ENCODE peak calls at places on chromosomes 7 and 10, in six cellular contexts. Z, H, K, J, O and A are unnamed samples.

GRCh38 chr7:148242271-148242801 is 348.2 kb upstream of the C7orf33 start:
- DNase-seq in Z (peak; percentile 83), H (peak; percentile 62), K (peak; percentile 16), J (peak; percentile 68), O (no peak), A (peak; percentile 30)

GRCh38 chr10:47383254-47384147 is 592 bp downstream of the ZNF488 start:
- DNase-seq in Z (no peak), H (no peak), K (no peak), J (no peak), O (no peak), A (no peak)

GRCh38 chr10:31299119-31299518 is 19.9 kb upstream of the ZEB1 start:
- DNase-seq in Z (no peak), H (no peak), K (peak; percentile 22), J (no peak), O (no peak), A (no peak)

GRCh38 chr10:68560201-68560915 is at the start of gene TET1:
- DNase-seq in Z (peak; percentile 74), H (peak; percentile 64), K (peak; percentile 59), J (peak; percentile 90), O (no peak), A (peak; percentile 64)

GRCh38 chr7:158842486-158842885 is 13.2 kb upstream of the ESYT2 start:
- DNase-seq in Z (no peak), H (no peak), K (no peak), J (no peak), O (no peak), A (no peak)

GRCh38 chr7:37380831-37381230 is 67.8 kb downstream of the ELMO1 start:
- DNase-seq in Z (no peak), H (no peak), K (no peak), J (no peak), O (no peak), A (no peak)

GRCh38 chr10:132886211-132887099 is 55.9 kb downstream of the CFAP46 start:
- DNase-seq in Z (no peak), H (peak; percentile 44), K (no peak), J (no peak), O (no peak), A (peak; percentile 7)

GRCh38 chr7:11328309-11328708 is 354.6 kb downstream of the PHF14 start:
- DNase-seq in Z (no peak), H (no peak), K (no peak), J (no peak), O (no peak), A (no peak)

GRCh38 chr10:110834622-110835219 is 37.0 kb upstream of the PDCD4 start:
- DNase-seq in Z (peak; percentile 42), H (no peak), K (no peak), J (no peak), O (no peak), A (peak; percentile 50)

GRCh38 chr7:7352845-7353244 is 170.5 kb downstream of the C1GALT1 start:
- DNase-seq in Z (no peak), H (no peak), K (no peak), J (no peak), O (no peak), A (peak; percentile 12)

GRCh38 chr10:62456611-62457101 is 82.5 kb downstream of the ZNF365 start:
- DNase-seq in Z (no peak), H (no peak), K (peak; percentile 6), J (no peak), O (peak; percentile 86), A (no peak)

GRCh38 chr10:12774219-12774894 is 227.2 kb downstream of the CCDC3 start:
- DNase-seq in Z (no peak), H (no peak), K (no peak), J (no peak), O (no peak), A (no peak)

GRCh38 chr10:71509444-71509843 is 112.7 kb downstream of the CDH23 start:
- DNase-seq in Z (no peak), H (no peak), K (no peak), J (peak; percentile 74), O (no peak), A (no peak)

GRCh38 chr10:63812491-63812890 is 291.3 kb downstream of the REEP3 start:
- DNase-seq in Z (no peak), H (no peak), K (no peak), J (no peak), O (no peak), A (no peak)

GRCh38 chr10:124375353-124375614 is 43.4 kb downstream of the OAT start:
- DNase-seq in Z (no peak), H (no peak), K (no peak), J (no peak), O (no peak), A (no peak)

GRCh38 chr10:14016011-14016536 is 314.6 kb downstream of the FRMD4A start:
- DNase-seq in Z (no peak), H (no peak), K (peak; percentile 54), J (no peak), O (no peak), A (no peak)

GRCh38 chr10:29862926-29863614 is 196.3 kb downstream of the JCAD start:
- DNase-seq in Z (no peak), H (no peak), K (peak; percentile 80), J (no peak), O (no peak), A (no peak)

GRCh38 chr7:939843-940242 is 14.6 kb downstream of the ADAP1 start:
- DNase-seq in Z (no peak), H (no peak), K (no peak), J (no peak), O (no peak), A (no peak)

GRCh38 chr10:88152720-88153119 is 289.3 kb downstream of the PTEN start:
- DNase-seq in Z (no peak), H (peak; percentile 11), K (peak; percentile 97), J (no peak), O (peak; percentile 40), A (no peak)

GRCh38 chr10:5659702-5660528 is 6.5 kb downstream of the ASB13 start:
- DNase-seq in Z (no peak), H (peak; percentile 43), K (peak; percentile 79), J (no peak), O (no peak), A (peak; percentile 96)

DNA sequence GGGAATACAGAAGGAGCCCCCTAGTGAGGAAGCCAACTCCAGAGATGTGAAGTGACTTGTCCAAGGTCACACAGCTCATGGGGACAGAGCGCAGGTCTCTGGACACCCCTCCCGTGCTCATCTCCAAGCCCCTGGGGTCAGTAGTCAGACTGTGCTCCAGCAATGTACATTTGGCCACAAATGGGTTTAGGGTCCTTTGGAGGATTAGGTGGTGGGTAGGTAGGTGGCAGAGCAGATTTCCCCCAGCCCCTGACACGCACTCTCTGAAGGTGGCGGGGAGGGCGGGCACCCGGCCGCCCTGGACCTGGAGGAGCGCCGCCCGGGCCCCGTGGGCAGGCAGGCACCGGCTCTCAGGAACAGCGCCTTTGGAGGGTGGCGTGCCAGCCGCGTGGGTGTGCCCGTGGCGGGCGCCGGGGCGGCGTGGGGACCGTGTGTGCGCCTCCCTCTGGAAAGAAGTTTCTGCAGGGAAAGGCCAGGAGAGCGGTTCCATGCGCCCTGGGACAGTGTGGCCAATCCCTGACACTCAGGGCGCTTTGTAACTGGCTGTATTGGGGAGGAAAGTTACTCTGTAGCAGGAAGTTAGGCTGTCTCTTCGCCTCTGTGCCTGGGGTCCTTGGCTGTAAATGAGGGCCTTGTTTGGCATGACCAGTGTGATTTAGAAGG is 1.0 kb downstream of the WIPF3 start:
- DNase-seq in Z (no peak), H (peak; percentile 58), K (no peak), J (no peak), O (no peak), A (peak; percentile 15)
- TF ChIP-seq BHLHE40 in Z (no peak), H (no peak), K (no peak), J (no peak), O (no peak), A (no peak)

GRCh38 chr7:19928247-19928646 is 154.8 kb upstream of the TMEM196 start:
- DNase-seq in Z (no peak), H (peak; percentile 7), K (no peak), J (no peak), O (peak; percentile 21), A (no peak)
- TF ChIP-seq BHLHE40 in Z (no peak), H (no peak), K (no peak), J (no peak), O (no peak), A (no peak)

GRCh38 chr7:51090411-51090810 is 226.2 kb downstream of the COBL start:
- DNase-seq in Z (no peak), H (no peak), K (no peak), J (no peak), O (no peak), A (no peak)
- TF ChIP-seq BHLHE40 in Z (no peak), H (no peak), K (no peak), J (no peak), O (no peak), A (no peak)

GRCh38 chr10:91410638-91411367 is 659 bp downstream of the HECTD2 start:
- DNase-seq in Z (peak; percentile 43), H (peak; percentile 53), K (peak; percentile 63), J (peak; percentile 31), O (no peak), A (no peak)
- TF ChIP-seq BHLHE40 in Z (no peak), H (no peak), K (no peak), J (no peak), O (no peak), A (no peak)

DNA sequence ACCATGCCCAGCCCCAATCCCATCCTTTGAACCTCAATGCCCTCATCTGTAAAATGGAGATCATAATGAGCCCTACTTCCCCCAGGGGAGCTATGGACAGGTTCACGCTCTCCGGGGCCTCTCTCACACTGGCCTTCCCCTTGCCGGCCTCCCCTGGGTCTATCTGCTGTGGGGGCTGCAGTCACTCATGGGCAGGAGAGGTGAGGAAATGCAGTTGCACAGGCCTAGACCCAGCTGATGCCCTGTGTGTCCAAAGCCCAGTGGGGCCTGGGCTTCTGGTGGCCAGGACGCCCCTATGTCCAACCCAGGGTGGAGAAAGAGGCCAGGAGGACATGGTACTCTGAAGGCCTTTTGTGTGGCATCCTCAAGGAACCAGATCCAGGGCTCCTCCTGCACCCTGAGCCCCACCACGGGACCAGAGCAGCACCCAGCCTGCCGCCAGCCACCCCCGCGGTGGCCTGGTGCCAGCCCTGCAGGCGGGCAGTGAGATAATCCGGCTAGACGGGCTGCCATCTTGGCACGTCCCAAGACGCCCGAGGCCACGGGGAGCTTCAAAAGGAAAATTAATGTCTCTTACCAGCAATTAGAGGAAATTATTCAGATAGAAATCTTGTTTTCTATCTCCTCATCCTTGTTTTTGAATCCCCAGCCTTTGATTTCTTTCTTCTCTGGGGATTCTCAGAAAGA is 39.0 kb downstream of the MYL10 start:
- DNase-seq in Z (no peak), H (no peak), K (no peak), J (no peak), O (no peak), A (no peak)
- TF ChIP-seq BHLHE40 in Z (no peak), H (no peak), K (no peak), J (no peak), O (no peak), A (no peak)

GRCh38 chr10:50221470-50221869 is 29.8 kb downstream of the ASAH2 start:
- DNase-seq in Z (no peak), H (no peak), K (no peak), J (no peak), O (no peak), A (no peak)

GRCh38 chr10:50226610-50227009 is 24.7 kb downstream of the ASAH2 start:
- DNase-seq in Z (no peak), H (no peak), K (no peak), J (no peak), O (no peak), A (no peak)

GRCh38 chr10:50222199-50222598 is 29.1 kb downstream of the ASAH2 start:
- DNase-seq in Z (no peak), H (no peak), K (no peak), J (no peak), O (no peak), A (no peak)

GRCh38 chr10:50228672-50229071 is 22.6 kb downstream of the ASAH2 start:
- DNase-seq in Z (no peak), H (no peak), K (no peak), J (no peak), O (no peak), A (no peak)

GRCh38 chr10:50224330-50224952 is 26.9 kb downstream of the ASAH2 start:
- DNase-seq in Z (peak; percentile 56), H (peak; percentile 27), K (peak; percentile 74), J (no peak), O (peak; percentile 36), A (peak; percentile 77)
- TF ChIP-seq BHLHE40 in Z (no peak), H (no peak), K (no peak), J (no peak), O (no peak), A (no peak)